ENCODE peak calls at places on chromosomes 6 and 20, in eight cellular contexts. One of them, this sample, is unnamed.

GRCh38 chr20:61932711-61933480 is 132.8 kb downstream of the TAF4 start:
- DNase-seq in nucleus accumbens: no peak
- DNase-seq in iPS DF 19.7: no peak
- DNase-seq in left ventricle myocardium superior: peak; percentile 11
- DNase-seq in psoas muscle: no peak
- DNase-seq in AML-193: no peak
- DNase-seq in stomach: no peak
- DNase-seq in fibroblast of the conjunctiva: no peak
- DNase-seq in this sample: no peak

GRCh38 chr6:44682280-44682679 is 294.8 kb downstream of the CDC5L start:
- DNase-seq in nucleus accumbens: no peak
- DNase-seq in iPS DF 19.7: no peak
- DNase-seq in left ventricle myocardium superior: no peak
- DNase-seq in psoas muscle: no peak
- DNase-seq in AML-193: no peak
- DNase-seq in stomach: no peak
- DNase-seq in fibroblast of the conjunctiva: no peak
- DNase-seq in this sample: no peak

GRCh38 chr6:33702345-33702977 is 9.0 kb downstream of the UQCC2 start:
- DNase-seq in nucleus accumbens: no peak
- DNase-seq in iPS DF 19.7: no peak
- DNase-seq in left ventricle myocardium superior: no peak
- DNase-seq in psoas muscle: no peak
- DNase-seq in AML-193: peak; percentile 64
- DNase-seq in stomach: peak; percentile 58
- DNase-seq in fibroblast of the conjunctiva: peak; percentile 66
- DNase-seq in this sample: peak; percentile 66

GRCh38 chr6:140809694-140810101 is 1323.0 kb upstream of the GJE1 start:
- DNase-seq in nucleus accumbens: no peak
- DNase-seq in iPS DF 19.7: no peak
- DNase-seq in left ventricle myocardium superior: no peak
- DNase-seq in psoas muscle: no peak
- DNase-seq in AML-193: no peak
- DNase-seq in stomach: no peak
- DNase-seq in fibroblast of the conjunctiva: no peak
- DNase-seq in this sample: no peak

GRCh38 chr6:37725967-37726366 is 28.3 kb upstream of the MDGA1 start:
- DNase-seq in nucleus accumbens: peak; percentile 10
- DNase-seq in iPS DF 19.7: no peak
- DNase-seq in left ventricle myocardium superior: no peak
- DNase-seq in psoas muscle: no peak
- DNase-seq in AML-193: no peak
- DNase-seq in stomach: no peak
- DNase-seq in fibroblast of the conjunctiva: no peak
- DNase-seq in this sample: peak; percentile 22

GRCh38 chr6:49668083-49668511 is 31.5 kb upstream of the RHAG start:
- DNase-seq in nucleus accumbens: no peak
- DNase-seq in iPS DF 19.7: no peak
- DNase-seq in left ventricle myocardium superior: no peak
- DNase-seq in psoas muscle: no peak
- DNase-seq in AML-193: no peak
- DNase-seq in stomach: no peak
- DNase-seq in fibroblast of the conjunctiva: no peak
- DNase-seq in this sample: peak; percentile 92

GRCh38 chr6:7691675-7692452 is 34.0 kb upstream of the BMP6 start:
- DNase-seq in nucleus accumbens: peak; percentile 28
- DNase-seq in iPS DF 19.7: no peak
- DNase-seq in left ventricle myocardium superior: no peak
- DNase-seq in psoas muscle: no peak
- DNase-seq in AML-193: no peak
- DNase-seq in stomach: no peak
- DNase-seq in fibroblast of the conjunctiva: no peak
- DNase-seq in this sample: peak; percentile 91

GRCh38 chr20:56249244-56249955 is 868 bp downstream of the MC3R start:
- DNase-seq in nucleus accumbens: no peak
- DNase-seq in iPS DF 19.7: no peak
- DNase-seq in left ventricle myocardium superior: no peak
- DNase-seq in psoas muscle: peak; percentile 12
- DNase-seq in AML-193: no peak
- DNase-seq in stomach: no peak
- DNase-seq in fibroblast of the conjunctiva: no peak
- DNase-seq in this sample: peak; percentile 31

GRCh38 chr6:3888153-3888957 is 39.2 kb downstream of the FAM50B start:
- DNase-seq in nucleus accumbens: no peak
- DNase-seq in iPS DF 19.7: no peak
- DNase-seq in left ventricle myocardium superior: peak; percentile 66
- DNase-seq in psoas muscle: peak; percentile 68
- DNase-seq in AML-193: no peak
- DNase-seq in stomach: peak; percentile 59
- DNase-seq in fibroblast of the conjunctiva: no peak
- DNase-seq in this sample: peak; percentile 91

GRCh38 chr6:125377621-125378020 is 75.9 kb upstream of the HDDC2 start:
- DNase-seq in nucleus accumbens: no peak
- DNase-seq in iPS DF 19.7: no peak
- DNase-seq in left ventricle myocardium superior: no peak
- DNase-seq in psoas muscle: no peak
- DNase-seq in AML-193: no peak
- DNase-seq in stomach: no peak
- DNase-seq in fibroblast of the conjunctiva: peak; percentile 72
- DNase-seq in this sample: no peak

GRCh38 chr6:52718535-52718934 is 44.7 kb downstream of the GSTA2 start:
- DNase-seq in nucleus accumbens: no peak
- DNase-seq in iPS DF 19.7: no peak
- DNase-seq in left ventricle myocardium superior: no peak
- DNase-seq in psoas muscle: no peak
- DNase-seq in AML-193: no peak
- DNase-seq in stomach: no peak
- DNase-seq in fibroblast of the conjunctiva: no peak
- DNase-seq in this sample: peak; percentile 23

GRCh38 chr6:133631421-133631820 is 257.5 kb upstream of the TCF21 start:
- DNase-seq in nucleus accumbens: no peak
- DNase-seq in iPS DF 19.7: no peak
- DNase-seq in left ventricle myocardium superior: no peak
- DNase-seq in psoas muscle: no peak
- DNase-seq in AML-193: no peak
- DNase-seq in stomach: no peak
- DNase-seq in fibroblast of the conjunctiva: no peak
- DNase-seq in this sample: peak; percentile 54

GRCh38 chr6:113060664-113061063 is 713.5 kb downstream of the RFPL4B start:
- DNase-seq in nucleus accumbens: no peak
- DNase-seq in iPS DF 19.7: no peak
- DNase-seq in left ventricle myocardium superior: no peak
- DNase-seq in psoas muscle: no peak
- DNase-seq in AML-193: no peak
- DNase-seq in stomach: no peak
- DNase-seq in fibroblast of the conjunctiva: no peak
- DNase-seq in this sample: no peak

GRCh38 chr6:80336906-80337305 is 230.4 kb downstream of the BCKDHB start:
- DNase-seq in nucleus accumbens: no peak
- DNase-seq in iPS DF 19.7: no peak
- DNase-seq in left ventricle myocardium superior: no peak
- DNase-seq in psoas muscle: no peak
- DNase-seq in AML-193: no peak
- DNase-seq in stomach: no peak
- DNase-seq in fibroblast of the conjunctiva: no peak
- DNase-seq in this sample: peak; percentile 11

GRCh38 chr6:169755162-169755561 is 3.7 kb downstream of the ERMARD start:
- DNase-seq in nucleus accumbens: no peak
- DNase-seq in iPS DF 19.7: no peak
- DNase-seq in left ventricle myocardium superior: no peak
- DNase-seq in psoas muscle: no peak
- DNase-seq in AML-193: no peak
- DNase-seq in stomach: no peak
- DNase-seq in fibroblast of the conjunctiva: no peak
- DNase-seq in this sample: no peak

GRCh38 chr6:34423254-34423653 is 2.6 kb downstream of the RPS10 start:
- DNase-seq in nucleus accumbens: no peak
- DNase-seq in iPS DF 19.7: no peak
- DNase-seq in left ventricle myocardium superior: no peak
- DNase-seq in psoas muscle: no peak
- DNase-seq in AML-193: no peak
- DNase-seq in stomach: no peak
- DNase-seq in fibroblast of the conjunctiva: no peak
- DNase-seq in this sample: peak; percentile 23

GRCh38 chr6:117613920-117614535 is 11.7 kb upstream of the GOPC start:
- DNase-seq in nucleus accumbens: no peak
- DNase-seq in iPS DF 19.7: no peak
- DNase-seq in left ventricle myocardium superior: no peak
- DNase-seq in psoas muscle: no peak
- DNase-seq in AML-193: no peak
- DNase-seq in stomach: no peak
- DNase-seq in fibroblast of the conjunctiva: no peak
- DNase-seq in this sample: no peak

GRCh38 chr6:105601541-105602174 is 198.8 kb upstream of the PREP start:
- DNase-seq in nucleus accumbens: no peak
- DNase-seq in iPS DF 19.7: no peak
- DNase-seq in left ventricle myocardium superior: peak; percentile 76
- DNase-seq in psoas muscle: peak; percentile 71
- DNase-seq in AML-193: no peak
- DNase-seq in stomach: peak; percentile 50
- DNase-seq in fibroblast of the conjunctiva: peak; percentile 99
- DNase-seq in this sample: no peak

GRCh38 chr6:138403324-138403800 is 661 bp upstream of the HEBP2 start:
- DNase-seq in nucleus accumbens: no peak
- DNase-seq in iPS DF 19.7: no peak
- DNase-seq in left ventricle myocardium superior: peak; percentile 71
- DNase-seq in psoas muscle: peak; percentile 57
- DNase-seq in AML-193: peak; percentile 59
- DNase-seq in stomach: peak; percentile 36
- DNase-seq in fibroblast of the conjunctiva: no peak
- DNase-seq in this sample: no peak

GRCh38 chr20:2004171-2004570 is 10.3 kb upstream of the PDYN start:
- DNase-seq in nucleus accumbens: no peak
- DNase-seq in iPS DF 19.7: no peak
- DNase-seq in left ventricle myocardium superior: no peak
- DNase-seq in psoas muscle: no peak
- DNase-seq in AML-193: no peak
- DNase-seq in stomach: no peak
- DNase-seq in fibroblast of the conjunctiva: no peak
- DNase-seq in this sample: no peak

GRCh38 chr6:5104667-5105066 is 19.5 kb downstream of the PPP1R3G start:
- DNase-seq in nucleus accumbens: no peak
- DNase-seq in iPS DF 19.7: no peak
- DNase-seq in left ventricle myocardium superior: no peak
- DNase-seq in psoas muscle: no peak
- DNase-seq in AML-193: no peak
- DNase-seq in stomach: no peak
- DNase-seq in fibroblast of the conjunctiva: no peak
- DNase-seq in this sample: no peak

GRCh38 chr20:37335642-37336368 is 10.1 kb upstream of the SRC start:
- DNase-seq in nucleus accumbens: no peak
- DNase-seq in iPS DF 19.7: no peak
- DNase-seq in left ventricle myocardium superior: no peak
- DNase-seq in psoas muscle: no peak
- DNase-seq in AML-193: no peak
- DNase-seq in stomach: no peak
- DNase-seq in fibroblast of the conjunctiva: no peak
- DNase-seq in this sample: peak; percentile 66

GRCh38 chr20:63915471-63915870 is 20.5 kb downstream of the DNAJC5 start:
- DNase-seq in nucleus accumbens: peak; percentile 36
- DNase-seq in iPS DF 19.7: no peak
- DNase-seq in left ventricle myocardium superior: peak; percentile 83
- DNase-seq in psoas muscle: no peak
- DNase-seq in AML-193: no peak
- DNase-seq in stomach: peak; percentile 91
- DNase-seq in fibroblast of the conjunctiva: no peak
- DNase-seq in this sample: no peak

GRCh38 chr6:138477913-138478539 is 21.3 kb downstream of the NHSL1 start:
- DNase-seq in nucleus accumbens: no peak
- DNase-seq in iPS DF 19.7: no peak
- DNase-seq in left ventricle myocardium superior: no peak
- DNase-seq in psoas muscle: no peak
- DNase-seq in AML-193: no peak
- DNase-seq in stomach: no peak
- DNase-seq in fibroblast of the conjunctiva: no peak
- DNase-seq in this sample: peak; percentile 38

GRCh38 chr6:33015798-33016197 is 6.4 kb upstream of the HLA-DOA start:
- DNase-seq in nucleus accumbens: no peak
- DNase-seq in iPS DF 19.7: no peak
- DNase-seq in left ventricle myocardium superior: no peak
- DNase-seq in psoas muscle: no peak
- DNase-seq in AML-193: no peak
- DNase-seq in stomach: no peak
- DNase-seq in fibroblast of the conjunctiva: no peak
- DNase-seq in this sample: no peak

GRCh38 chr6:132929141-132929540 is 114.8 kb downstream of the RPS12 start:
- DNase-seq in nucleus accumbens: no peak
- DNase-seq in iPS DF 19.7: no peak
- DNase-seq in left ventricle myocardium superior: no peak
- DNase-seq in psoas muscle: no peak
- DNase-seq in AML-193: no peak
- DNase-seq in stomach: no peak
- DNase-seq in fibroblast of the conjunctiva: no peak
- DNase-seq in this sample: peak; percentile 13

GRCh38 chr6:108737594-108738546 is 110.4 kb upstream of the ARMC2 start:
- DNase-seq in nucleus accumbens: no peak
- DNase-seq in iPS DF 19.7: no peak
- DNase-seq in left ventricle myocardium superior: peak; percentile 43
- DNase-seq in psoas muscle: peak; percentile 69
- DNase-seq in AML-193: no peak
- DNase-seq in stomach: peak; percentile 48
- DNase-seq in fibroblast of the conjunctiva: peak; percentile 79
- DNase-seq in this sample: peak; percentile 90

GRCh38 chr6:118288355-118289124 is 259.6 kb upstream of the PLN start:
- DNase-seq in nucleus accumbens: no peak
- DNase-seq in iPS DF 19.7: no peak
- DNase-seq in left ventricle myocardium superior: no peak
- DNase-seq in psoas muscle: no peak
- DNase-seq in AML-193: no peak
- DNase-seq in stomach: no peak
- DNase-seq in fibroblast of the conjunctiva: no peak
- DNase-seq in this sample: peak; percentile 16

GRCh38 chr20:23881371-23881770 is 1.8 kb upstream of the CST5 start:
- DNase-seq in nucleus accumbens: no peak
- DNase-seq in iPS DF 19.7: no peak
- DNase-seq in left ventricle myocardium superior: no peak
- DNase-seq in psoas muscle: no peak
- DNase-seq in AML-193: no peak
- DNase-seq in stomach: no peak
- DNase-seq in fibroblast of the conjunctiva: no peak
- DNase-seq in this sample: no peak

GRCh38 chr20:53949319-53949839 is 121.0 kb downstream of the BCAS1 start:
- DNase-seq in nucleus accumbens: no peak
- DNase-seq in iPS DF 19.7: no peak
- DNase-seq in left ventricle myocardium superior: peak; percentile 38
- DNase-seq in psoas muscle: peak; percentile 48
- DNase-seq in AML-193: peak; percentile 54
- DNase-seq in stomach: peak; percentile 51
- DNase-seq in fibroblast of the conjunctiva: no peak
- DNase-seq in this sample: peak; percentile 98

GRCh38 chr6:105596284-105596755 is 193.4 kb upstream of the PREP start:
- DNase-seq in nucleus accumbens: no peak
- DNase-seq in iPS DF 19.7: no peak
- DNase-seq in left ventricle myocardium superior: no peak
- DNase-seq in psoas muscle: no peak
- DNase-seq in AML-193: no peak
- DNase-seq in stomach: no peak
- DNase-seq in fibroblast of the conjunctiva: peak; percentile 71
- DNase-seq in this sample: peak; percentile 95

GRCh38 chr6:156710479-156710878 is 66.7 kb upstream of the ARID1B start:
- DNase-seq in nucleus accumbens: no peak
- DNase-seq in iPS DF 19.7: no peak
- DNase-seq in left ventricle myocardium superior: no peak
- DNase-seq in psoas muscle: no peak
- DNase-seq in AML-193: no peak
- DNase-seq in stomach: no peak
- DNase-seq in fibroblast of the conjunctiva: no peak
- DNase-seq in this sample: no peak

GRCh38 chr6:166411721-166412151 is 29.0 kb upstream of the MPC1 start:
- DNase-seq in nucleus accumbens: no peak
- DNase-seq in iPS DF 19.7: no peak
- DNase-seq in left ventricle myocardium superior: no peak
- DNase-seq in psoas muscle: no peak
- DNase-seq in AML-193: no peak
- DNase-seq in stomach: no peak
- DNase-seq in fibroblast of the conjunctiva: no peak
- DNase-seq in this sample: no peak

GRCh38 chr20:57594092-57594911 is 25.9 kb downstream of the ZBP1 start:
- DNase-seq in nucleus accumbens: no peak
- DNase-seq in iPS DF 19.7: no peak
- DNase-seq in left ventricle myocardium superior: peak; percentile 75
- DNase-seq in psoas muscle: peak; percentile 44
- DNase-seq in AML-193: peak; percentile 17
- DNase-seq in stomach: peak; percentile 62
- DNase-seq in fibroblast of the conjunctiva: no peak
- DNase-seq in this sample: peak; percentile 65